ENCODE peak calls at places on chromosomes 4 and X, in nine cellular contexts. B is adrenal gland, X is prostate gland, O is A549, S is heart left ventricle, C is ovary, A is IMR-90, P is breast epithelium, U is HCT116. W is an unnamed sample.

GRCh38 chr4:113071811-113072210 is 22.4 kb downstream of the ANK2 start:
- DNase-seq in B (no peak), X (no peak), O (no peak), S (no peak), C (no peak), A (no peak), P (no peak), U (no peak), W (no peak)

GRCh38 chrX:110987292-110987691 is 108.7 kb upstream of the PAK3 start:
- DNase-seq in B (no peak), X (no peak), O (no peak), S (no peak), C (no peak), A (no peak), P (no peak), U (no peak), W (no peak)

GRCh38 chr4:180652533-180652932 is 1590.7 kb upstream of the TENM3 start:
- DNase-seq in B (no peak), X (no peak), O (no peak), S (no peak), C (no peak), A (no peak), P (no peak), U (no peak), W (no peak)

GRCh38 chr4:24472514-24473308 is 111.6 kb downstream of the DHX15 start:
- DNase-seq in B (peak; percentile 79), X (peak; percentile 83), O (peak; percentile 71), S (peak; percentile 92), C (peak; percentile 85), A (peak; percentile 74), P (peak; percentile 72), U (peak; percentile 50), W (peak; percentile 64)

GRCh38 chr4:42151568-42152506 is 618 bp downstream of the BEND4 start:
- DNase-seq in B (peak; percentile 8), X (peak; percentile 23), O (no peak), S (no peak), C (no peak), A (no peak), P (no peak), U (no peak), W (peak; percentile 12)

GRCh38 chr4:32455231-32455630 is 1735.1 kb downstream of the PCDH7 start:
- DNase-seq in B (no peak), X (no peak), O (no peak), S (no peak), C (no peak), A (no peak), P (no peak), U (no peak), W (no peak)

GRCh38 chr4:154416183-154416543 is 75.4 kb downstream of the DCHS2 start:
- DNase-seq in B (no peak), X (no peak), O (no peak), S (peak; percentile 37), C (peak; percentile 39), A (no peak), P (no peak), U (no peak), W (no peak)

GRCh38 chr4:16159321-16159720 is 67.0 kb downstream of the TAPT1 start:
- DNase-seq in B (no peak), X (no peak), O (no peak), S (no peak), C (no peak), A (no peak), P (no peak), U (no peak), W (no peak)

GRCh38 chr4:89331197-89331596 is 23.6 kb upstream of the GPRIN3 start:
- DNase-seq in B (no peak), X (no peak), O (no peak), S (no peak), C (no peak), A (no peak), P (no peak), U (no peak), W (no peak)

GRCh38 chr4:23455482-23455881 is 434.4 kb downstream of the PPARGC1A start:
- DNase-seq in B (peak; percentile 22), X (no peak), O (no peak), S (peak; percentile 32), C (no peak), A (no peak), P (no peak), U (no peak), W (no peak)

GRCh38 chrX:49840679-49841078 is 11.6 kb downstream of the PAGE4 start:
- DNase-seq in B (peak; percentile 57), X (peak; percentile 36), O (peak; percentile 19), S (peak; percentile 73), C (peak; percentile 44), A (peak; percentile 35), P (peak; percentile 56), U (peak; percentile 57), W (peak; percentile 67)

GRCh38 chr4:1039493-1040343 is 28.3 kb downstream of the FGFRL1 start:
- DNase-seq in B (peak; percentile 84), X (peak; percentile 48), O (no peak), S (no peak), C (peak; percentile 75), A (peak; percentile 32), P (no peak), U (no peak), W (no peak)

GRCh38 chr4:217891-218290 is 87.4 kb downstream of the ZNF732 start:
- DNase-seq in B (no peak), X (no peak), O (no peak), S (no peak), C (no peak), A (no peak), P (no peak), U (no peak), W (no peak)

GRCh38 chr4:153233761-153234371 is 29.6 kb downstream of the TRIM2 start:
- DNase-seq in B (peak; percentile 37), X (peak; percentile 57), O (peak; percentile 28), S (no peak), C (no peak), A (peak; percentile 93), P (no peak), U (peak; percentile 78), W (no peak)

GRCh38 chr4:11079171-11079570 is 349.5 kb downstream of the HS3ST1 start:
- DNase-seq in B (no peak), X (no peak), O (no peak), S (no peak), C (no peak), A (no peak), P (no peak), U (no peak), W (no peak)

GRCh38 chr4:42391981-42392380 is 5.3 kb upstream of the SHISA3 start:
- DNase-seq in B (peak; percentile 83), X (no peak), O (no peak), S (peak; percentile 78), C (no peak), A (no peak), P (no peak), U (no peak), W (no peak)

GRCh38 chr4:38762560-38762959 is 20.2 kb downstream of the TLR10 start:
- DNase-seq in B (no peak), X (no peak), O (no peak), S (no peak), C (no peak), A (no peak), P (no peak), U (no peak), W (no peak)
- TF ChIP-seq POLR2A in B (no peak), X (no peak), O (no peak), S (no peak), C (no peak), A (no peak), P (no peak), U (no peak), W (no peak)

GRCh38 chr4:138804705-138805104 is 210.9 kb upstream of the NOCT start:
- DNase-seq in B (no peak), X (no peak), O (no peak), S (peak; percentile 23), C (no peak), A (peak; percentile 7), P (no peak), U (no peak), W (no peak)
- TF ChIP-seq POLR2A in B (no peak), X (no peak), O (no peak), S (no peak), C (no peak), A (no peak), P (no peak), U (no peak), W (no peak)

GRCh38 chr4:182916483-182917181 is 554 bp downstream of the DCTD start:
- DNase-seq in B (peak; percentile 64), X (peak; percentile 20), O (peak; percentile 20), S (peak; percentile 70), C (peak; percentile 68), A (peak; percentile 79), P (peak; percentile 66), U (no peak), W (peak; percentile 67)

GRCh38 chr4:182918044-182918607 is 940 bp upstream of the DCTD start:
- DNase-seq in B (no peak), X (no peak), O (no peak), S (no peak), C (no peak), A (no peak), P (no peak), U (no peak), W (no peak)

GRCh38 chr4:182918791-182919302 is 1.7 kb upstream of the DCTD start:
- DNase-seq in B (no peak), X (no peak), O (no peak), S (no peak), C (no peak), A (no peak), P (no peak), U (no peak), W (no peak)

GRCh38 chr4:182914357-182914756 is 2.8 kb downstream of the DCTD start:
- DNase-seq in B (no peak), X (no peak), O (no peak), S (no peak), C (no peak), A (no peak), P (no peak), U (no peak), W (no peak)

GRCh38 chr4:182917182-182918043 is at the start of gene DCTD:
- DNase-seq in B (peak; percentile 81), X (peak; percentile 67), O (no peak), S (peak; percentile 87), C (peak; percentile 82), A (peak; percentile 65), P (peak; percentile 60), U (no peak), W (peak; percentile 79)
- TF ChIP-seq POLR2A in B (peak; percentile 70), X (no peak), O (peak; percentile 43), S (no peak), C (peak; percentile 28), A (peak; percentile 39), P (no peak), U (peak; percentile 49), W (peak; percentile 60)

DNA sequence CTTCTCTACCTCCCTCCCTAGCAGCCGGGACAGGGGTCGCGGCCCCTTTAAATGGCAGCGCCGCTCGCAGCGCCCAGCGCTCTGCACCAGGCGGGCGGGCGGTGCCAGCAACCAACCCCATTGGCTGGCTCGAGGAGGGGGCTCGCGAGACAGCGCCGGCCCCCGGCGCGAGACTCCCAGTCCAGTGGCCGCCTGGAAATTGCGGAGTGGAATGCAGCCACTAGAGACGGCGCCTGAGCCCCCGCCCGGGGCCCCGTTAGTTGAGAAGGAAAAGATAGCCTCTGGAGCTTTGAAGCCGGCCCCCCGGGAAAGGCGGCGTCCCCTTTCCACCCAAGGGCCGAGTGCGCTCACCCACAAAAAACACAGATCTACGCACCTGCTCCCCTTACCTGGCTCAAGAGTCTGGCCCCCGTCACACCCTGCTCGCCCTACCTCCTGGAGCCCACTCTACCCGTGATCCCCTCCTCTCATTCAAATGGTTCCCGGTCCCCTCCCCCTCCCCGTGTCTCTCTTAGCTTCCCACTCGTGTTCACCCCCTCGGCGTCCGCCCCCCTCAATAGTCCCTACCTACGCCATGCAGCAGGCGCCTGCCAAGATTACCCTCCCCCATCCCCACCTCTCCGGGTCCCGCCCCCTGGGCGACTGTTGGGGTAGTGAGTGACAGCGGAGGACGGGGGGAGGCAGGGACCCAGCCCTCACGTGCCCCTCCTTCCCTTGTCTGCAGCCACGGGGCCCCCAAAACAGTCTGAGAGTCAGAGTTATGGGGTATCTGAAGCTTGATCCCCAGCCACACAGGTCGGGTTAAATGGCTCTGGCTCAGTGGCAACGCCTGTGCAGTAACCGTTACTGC is at the start of gene ZMYM3:
- DNase-seq in B (peak; percentile 89), X (peak; percentile 71), O (peak; percentile 85), S (peak; percentile 92), C (peak; percentile 87), A (peak; percentile 76), P (peak; percentile 79), U (peak; percentile 50), W (peak; percentile 87)
- TF ChIP-seq POLR2A in B (peak; percentile 72), X (peak; percentile 39), O (no peak), S (no peak), C (no peak), A (no peak), P (no peak), U (no peak), W (peak; percentile 31)

W was measured in erythroblast.